ENCODE peak calls at places on chromosomes 7 and 10, in eight cellular contexts. One of them, this sample, is unnamed.

GRCh38 chr10:131288648-131289047 is 22.9 kb downstream of the TCERG1L start:
- DNase-seq in posterior cingulate gyrus: no peak
- DNase-seq in ascending aorta: no peak
- DNase-seq in RPMI7951: no peak
- DNase-seq in NCI-H510A treated with DMSO at 0.1 percent for 48 hours: no peak
- DNase-seq in LoVo: no peak
- DNase-seq in lower leg skin: no peak
- DNase-seq in NCI-H1105: no peak
- DNase-seq in this sample: no peak

GRCh38 chr7:51251292-51251691 is 65.3 kb downstream of the COBL start:
- DNase-seq in posterior cingulate gyrus: no peak
- DNase-seq in ascending aorta: no peak
- DNase-seq in RPMI7951: no peak
- DNase-seq in NCI-H510A treated with DMSO at 0.1 percent for 48 hours: no peak
- DNase-seq in LoVo: peak
- DNase-seq in lower leg skin: peak
- DNase-seq in NCI-H1105: no peak
- DNase-seq in this sample: no peak

GRCh38 chr7:48087349-48087748 is 1.7 kb upstream of the UPP1 start:
- DNase-seq in posterior cingulate gyrus: no peak
- DNase-seq in ascending aorta: no peak
- DNase-seq in RPMI7951: peak
- DNase-seq in NCI-H510A treated with DMSO at 0.1 percent for 48 hours: no peak
- DNase-seq in LoVo: no peak
- DNase-seq in lower leg skin: no peak
- DNase-seq in NCI-H1105: no peak
- DNase-seq in this sample: peak

GRCh38 chr10:70763567-70763966 is 21.6 kb downstream of the TBATA start:
- DNase-seq in posterior cingulate gyrus: peak
- DNase-seq in ascending aorta: no peak
- DNase-seq in RPMI7951: no peak
- DNase-seq in NCI-H510A treated with DMSO at 0.1 percent for 48 hours: no peak
- DNase-seq in LoVo: no peak
- DNase-seq in lower leg skin: no peak
- DNase-seq in NCI-H1105: no peak
- DNase-seq in this sample: no peak

GRCh38 chr7:73742753-73743641 is 4.4 kb upstream of the ABHD11 start:
- DNase-seq in posterior cingulate gyrus: no peak
- DNase-seq in ascending aorta: no peak
- DNase-seq in RPMI7951: no peak
- DNase-seq in NCI-H510A treated with DMSO at 0.1 percent for 48 hours: peak
- DNase-seq in LoVo: peak
- DNase-seq in lower leg skin: peak
- DNase-seq in NCI-H1105: peak
- DNase-seq in this sample: no peak

GRCh38 chr10:11279286-11279685 is 261.6 kb downstream of the CELF2 start:
- DNase-seq in posterior cingulate gyrus: no peak
- DNase-seq in ascending aorta: no peak
- DNase-seq in RPMI7951: no peak
- DNase-seq in NCI-H510A treated with DMSO at 0.1 percent for 48 hours: no peak
- DNase-seq in LoVo: no peak
- DNase-seq in lower leg skin: peak
- DNase-seq in NCI-H1105: no peak
- DNase-seq in this sample: no peak

GRCh38 chr7:2388637-2388954 is 14.8 kb upstream of the CHST12 start:
- DNase-seq in posterior cingulate gyrus: no peak
- DNase-seq in ascending aorta: no peak
- DNase-seq in RPMI7951: no peak
- DNase-seq in NCI-H510A treated with DMSO at 0.1 percent for 48 hours: no peak
- DNase-seq in LoVo: no peak
- DNase-seq in lower leg skin: no peak
- DNase-seq in NCI-H1105: no peak
- DNase-seq in this sample: no peak

GRCh38 chr7:4681218-4681851 is 760 bp upstream of the FOXK1 start:
- DNase-seq in posterior cingulate gyrus: no peak
- DNase-seq in ascending aorta: no peak
- DNase-seq in RPMI7951: no peak
- DNase-seq in NCI-H510A treated with DMSO at 0.1 percent for 48 hours: no peak
- DNase-seq in LoVo: no peak
- DNase-seq in lower leg skin: no peak
- DNase-seq in NCI-H1105: no peak
- DNase-seq in this sample: no peak

GRCh38 chr7:35657125-35657524 is 37.8 kb downstream of the HERPUD2 start:
- DNase-seq in posterior cingulate gyrus: no peak
- DNase-seq in ascending aorta: no peak
- DNase-seq in RPMI7951: no peak
- DNase-seq in NCI-H510A treated with DMSO at 0.1 percent for 48 hours: no peak
- DNase-seq in LoVo: no peak
- DNase-seq in lower leg skin: no peak
- DNase-seq in NCI-H1105: no peak
- DNase-seq in this sample: no peak

GRCh38 chr7:96084880-96085551 is 236.9 kb downstream of the SLC25A13 start:
- DNase-seq in posterior cingulate gyrus: no peak
- DNase-seq in ascending aorta: no peak
- DNase-seq in RPMI7951: peak
- DNase-seq in NCI-H510A treated with DMSO at 0.1 percent for 48 hours: no peak
- DNase-seq in LoVo: peak
- DNase-seq in lower leg skin: no peak
- DNase-seq in NCI-H1105: peak
- DNase-seq in this sample: no peak

GRCh38 chr7:2199956-2200583 is 32.7 kb downstream of the MAD1L1 start:
- DNase-seq in posterior cingulate gyrus: peak
- DNase-seq in ascending aorta: no peak
- DNase-seq in RPMI7951: no peak
- DNase-seq in NCI-H510A treated with DMSO at 0.1 percent for 48 hours: no peak
- DNase-seq in LoVo: no peak
- DNase-seq in lower leg skin: peak
- DNase-seq in NCI-H1105: no peak
- DNase-seq in this sample: no peak

GRCh38 chr10:126058507-126058906 is 162.1 kb downstream of the FANK1 start:
- DNase-seq in posterior cingulate gyrus: no peak
- DNase-seq in ascending aorta: no peak
- DNase-seq in RPMI7951: no peak
- DNase-seq in NCI-H510A treated with DMSO at 0.1 percent for 48 hours: peak
- DNase-seq in LoVo: no peak
- DNase-seq in lower leg skin: no peak
- DNase-seq in NCI-H1105: no peak
- DNase-seq in this sample: no peak